ENCODE peak calls at places on chromosome 20, in nine cellular contexts. G is EL; K is activated T-cell treated with anti-CD3 and anti-CD28 coated beads, Interleukin-2, amount 50 U/mL, for 4 hours; I is GM03348; U is activated CD4-positive, alpha-beta memory T cell treated with anti-CD3 and anti-CD28 coated beads, Interleukin-2, amount 10 ng/mL, durations not matched to agents 7 days and 5 days; R is NCI-H2171; L is AML-193; D is neural crest cell; Y is GM12892. X is an unnamed sample.

GRCh38 chr20:381581-382290 is 1.2 kb downstream of the TRIB3 start:
- DNase-seq in G (peak; percentile 83), K (peak; percentile 68), I (peak; percentile 92), U (peak; percentile 88), R (peak; percentile 77), L (peak; percentile 62), D (peak; percentile 43), Y (peak; percentile 83), X (peak; percentile 84)

GRCh38 chr20:57780906-57781305 is 71.1 kb upstream of the PMEPA1 start:
- DNase-seq in G (no peak), K (no peak), I (no peak), U (no peak), R (no peak), L (no peak), D (no peak), Y (no peak), X (no peak)

GRCh38 chr20:35021831-35022230 is 66.2 kb downstream of the MYH7B start:
- DNase-seq in G (no peak), K (no peak), I (no peak), U (no peak), R (no peak), L (no peak), D (no peak), Y (no peak), X (no peak)

GRCh38 chr20:63768591-63769515 is 29.3 kb downstream of the SLC2A4RG start:
- DNase-seq in G (no peak), K (no peak), I (no peak), U (no peak), R (no peak), L (no peak), D (no peak), Y (no peak), X (no peak)

GRCh38 chr20:7272512-7272911 is 505.0 kb downstream of the BMP2 start:
- DNase-seq in G (no peak), K (no peak), I (no peak), U (no peak), R (peak; percentile 11), L (no peak), D (no peak), Y (no peak), X (peak; percentile 35)

GRCh38 chr20:62891111-62891510 is 29.5 kb upstream of the TCFL5 start:
- DNase-seq in G (no peak), K (no peak), I (no peak), U (peak; percentile 48), R (no peak), L (no peak), D (no peak), Y (no peak), X (no peak)

GRCh38 chr20:32052792-32053362 is 835 bp downstream of the HCK start:
- DNase-seq in G (no peak), K (no peak), I (no peak), U (no peak), R (no peak), L (peak; percentile 51), D (no peak), Y (peak; percentile 64), X (no peak)

GRCh38 chr20:48298424-48298823 is 513.1 kb upstream of the SULF2 start:
- DNase-seq in G (no peak), K (no peak), I (no peak), U (no peak), R (no peak), L (no peak), D (no peak), Y (no peak), X (no peak)

GRCh38 chr20:40668449-40669228 is 20.4 kb downstream of the MAFB start:
- DNase-seq in G (peak; percentile 49), K (no peak), I (no peak), U (no peak), R (no peak), L (no peak), D (no peak), Y (no peak), X (peak; percentile 29)

GRCh38 chr20:49775229-49775693 is 37.4 kb upstream of the SLC9A8 start:
- DNase-seq in G (peak; percentile 87), K (no peak), I (peak; percentile 48), U (no peak), R (no peak), L (no peak), D (peak; percentile 30), Y (no peak), X (peak; percentile 88)

GRCh38 chr20:50876063-50876685 is 55.1 kb downstream of the ADNP start:
- DNase-seq in G (no peak), K (no peak), I (no peak), U (no peak), R (no peak), L (no peak), D (no peak), Y (no peak), X (no peak)

GRCh38 chr20:51014797-51015722 is 7.8 kb downstream of the KCNG1 start:
- DNase-seq in G (peak; percentile 69), K (no peak), I (peak; percentile 89), U (peak; percentile 35), R (no peak), L (peak; percentile 4), D (peak; percentile 83), Y (no peak), X (peak; percentile 90)

GRCh38 chr20:35039146-35039545 is 53.5 kb downstream of the TRPC4AP start:
- DNase-seq in G (no peak), K (no peak), I (no peak), U (no peak), R (no peak), L (no peak), D (no peak), Y (no peak), X (peak; percentile 87)

GRCh38 chr20:8646716-8647115 is 422.2 kb upstream of the PLCB4 start:
- DNase-seq in G (peak; percentile 93), K (no peak), I (peak; percentile 62), U (no peak), R (no peak), L (no peak), D (no peak), Y (no peak), X (no peak)

GRCh38 chr20:24785141-24785924 is 163.7 kb upstream of the CST7 start:
- DNase-seq in G (peak; percentile 87), K (no peak), I (peak; percentile 76), U (no peak), R (peak; percentile 20), L (no peak), D (no peak), Y (no peak), X (peak; percentile 32)

GRCh38 chr20:33273117-33273851 is 9.7 kb upstream of the BPIFB1 start:
- DNase-seq in G (no peak), K (no peak), I (no peak), U (peak; percentile 32), R (no peak), L (no peak), D (no peak), Y (no peak), X (no peak)

GRCh38 chr20:37421988-37422387 is 76.0 kb downstream of the SRC start:
- DNase-seq in G (no peak), K (no peak), I (no peak), U (no peak), R (no peak), L (no peak), D (no peak), Y (no peak), X (no peak)

GRCh38 chr20:36248836-36249235 is 12.6 kb downstream of the AAR2 start:
- DNase-seq in G (no peak), K (no peak), I (no peak), U (no peak), R (no peak), L (no peak), D (no peak), Y (no peak), X (peak; percentile 46)

GRCh38 chr20:58233881-58234528 is 5.6 kb upstream of the ANKRD60 start:
- DNase-seq in G (peak; percentile 36), K (peak; percentile 39), I (peak; percentile 60), U (peak; percentile 54), R (no peak), L (no peak), D (peak; percentile 77), Y (no peak), X (peak; percentile 60)

GRCh38 chr20:3768342-3769130 is 983 bp upstream of the ADISSP start:
- DNase-seq in G (peak; percentile 88), K (peak; percentile 78), I (peak; percentile 77), U (peak; percentile 84), R (peak; percentile 94), L (peak; percentile 61), D (peak; percentile 69), Y (peak; percentile 75), X (peak; percentile 76)

GRCh38 chr20:30500829-30501440 is 756.5 kb upstream of the DEFB115 start:
- DNase-seq in G (no peak), K (no peak), I (no peak), U (no peak), R (no peak), L (no peak), D (no peak), Y (no peak), X (no peak)

GRCh38 chr20:57746832-57747404 is 37.1 kb upstream of the PMEPA1 start:
- DNase-seq in G (no peak), K (no peak), I (no peak), U (no peak), R (no peak), L (no peak), D (no peak), Y (no peak), X (no peak)